ENCODE peak calls at places on chromosomes 11 and 22, in four cellular contexts. N is psoas muscle; Y is cardiac muscle cell; C is CD8-positive, alpha-beta T cell. I is an unnamed sample.

GRCh38 chr11:111792314-111792713 is 26.1 kb upstream of the PPP2R1B start:
- DNase-seq in N (no peak), Y (no peak), C (no peak), I (no peak)

GRCh38 chr11:91837649-91838330 is 386.8 kb upstream of the FAT3 start:
- DNase-seq in N (no peak), C (no peak), Y (no peak), I (no peak)

GRCh38 chr11:75667831-75668507 is 869 bp downstream of the MAP6 start:
- DNase-seq in C (no peak), Y (peak), N (peak), I (peak)

GRCh38 chr11:19276859-19277808 is 36.4 kb upstream of the E2F8 start:
- DNase-seq in N (no peak), Y (peak), C (no peak), I (no peak)

GRCh38 chr11:19690885-19691284 is 21.8 kb upstream of the NAV2 start:
- DNase-seq in N (no peak), C (no peak), Y (no peak), I (no peak)

GRCh38 chr11:67276821-67277230 is 10.6 kb downstream of the GRK2 start:
- DNase-seq in Y (peak), C (peak), N (peak), I (no peak)

GRCh38 chr11:113014731-113015455 is 53.7 kb downstream of the NCAM1 start:
- DNase-seq in N (peak), Y (peak), C (no peak), I (peak)

GRCh38 chr22:10778296-10778814 is 4749.6 kb upstream of the OR11H1 start:
- DNase-seq in C (no peak), N (no peak), Y (no peak), I (no peak)

GRCh38 chr11:102111787-102112653 is 1.8 kb downstream of the YAP1 start:
- DNase-seq in Y (peak), N (peak), C (no peak), I (no peak)

GRCh38 chr22:47042116-47042825 is 279.8 kb downstream of the TBC1D22A start:
- DNase-seq in N (peak), C (no peak), Y (no peak), I (no peak)

GRCh38 chr11:78325274-78325781 is 92.3 kb downstream of the GAB2 start:
- DNase-seq in Y (no peak), C (no peak), N (no peak), I (no peak)

GRCh38 chr11:72411623-72412532 is 22.5 kb downstream of the CLPB start:
- DNase-seq in Y (no peak), N (no peak), C (no peak), I (no peak)

GRCh38 chr11:56183459-56183858 is 7.0 kb downstream of the OR5J2 start:
- DNase-seq in C (no peak), Y (no peak), N (no peak), I (no peak)

GRCh38 chr11:129248618-129249017 is 56.5 kb upstream of the ARHGAP32 start:
- DNase-seq in C (no peak), Y (peak), N (no peak), I (no peak)

GRCh38 chr11:79623375-79623774 is 182.5 kb upstream of the TENM4 start:
- DNase-seq in C (no peak), Y (no peak), N (no peak), I (no peak)

GRCh38 chr11:57515332-57516060 is at the start of gene SLC43A1:
- DNase-seq in N (peak), Y (peak), C (peak), I (peak)

GRCh38 chr11:62171261-62171723 is 18.7 kb upstream of the SCGB1D1 start:
- DNase-seq in N (peak), Y (peak), C (peak), I (peak)

GRCh38 chr11:45154276-45154675 is 7.8 kb downstream of the PRDM11 start:
- DNase-seq in Y (no peak), N (no peak), C (peak), I (no peak)

GRCh38 chr11:112795142-112795815 is 165.9 kb upstream of the NCAM1 start:
- DNase-seq in N (peak), C (no peak), Y (peak), I (no peak)

GRCh38 chr11:75198278-75198948 is 42.2 kb upstream of the TPBGL start:
- DNase-seq in Y (no peak), N (no peak), C (no peak), I (no peak)

GRCh38 chr11:57459112-57460016 is 964 bp upstream of the RTN4RL2 start:
- DNase-seq in C (peak), N (no peak), Y (no peak), I (no peak)

GRCh38 chr11:35235944-35236666 is 97.1 kb downstream of the CD44 start:
- DNase-seq in Y (no peak), C (peak), N (no peak), I (no peak)

GRCh38 chr11:70747889-70748288 is 349.6 kb downstream of the CTTN start:
- DNase-seq in C (no peak), Y (no peak), N (no peak), I (no peak)

GRCh38 chr11:830295-831131 is 2.2 kb upstream of the CD151 start:
- DNase-seq in N (peak), C (peak), Y (peak), I (peak)

GRCh38 chr11:2630679-2631078 is 69.1 kb downstream of the KCNQ1OT1 start:
- DNase-seq in Y (no peak), N (no peak), C (no peak), I (no peak)
- H3K4me3 ChIP-seq in Y (no peak), N (no peak), C (no peak), I (no peak)

GRCh38 chr11:95349345-95349942 is 118.4 kb upstream of the SESN3 start:
- DNase-seq in Y (no peak), N (no peak), C (no peak), I (no peak)
- H3K4me3 ChIP-seq in Y (no peak), N (no peak), C (no peak), I (no peak)

DNA sequence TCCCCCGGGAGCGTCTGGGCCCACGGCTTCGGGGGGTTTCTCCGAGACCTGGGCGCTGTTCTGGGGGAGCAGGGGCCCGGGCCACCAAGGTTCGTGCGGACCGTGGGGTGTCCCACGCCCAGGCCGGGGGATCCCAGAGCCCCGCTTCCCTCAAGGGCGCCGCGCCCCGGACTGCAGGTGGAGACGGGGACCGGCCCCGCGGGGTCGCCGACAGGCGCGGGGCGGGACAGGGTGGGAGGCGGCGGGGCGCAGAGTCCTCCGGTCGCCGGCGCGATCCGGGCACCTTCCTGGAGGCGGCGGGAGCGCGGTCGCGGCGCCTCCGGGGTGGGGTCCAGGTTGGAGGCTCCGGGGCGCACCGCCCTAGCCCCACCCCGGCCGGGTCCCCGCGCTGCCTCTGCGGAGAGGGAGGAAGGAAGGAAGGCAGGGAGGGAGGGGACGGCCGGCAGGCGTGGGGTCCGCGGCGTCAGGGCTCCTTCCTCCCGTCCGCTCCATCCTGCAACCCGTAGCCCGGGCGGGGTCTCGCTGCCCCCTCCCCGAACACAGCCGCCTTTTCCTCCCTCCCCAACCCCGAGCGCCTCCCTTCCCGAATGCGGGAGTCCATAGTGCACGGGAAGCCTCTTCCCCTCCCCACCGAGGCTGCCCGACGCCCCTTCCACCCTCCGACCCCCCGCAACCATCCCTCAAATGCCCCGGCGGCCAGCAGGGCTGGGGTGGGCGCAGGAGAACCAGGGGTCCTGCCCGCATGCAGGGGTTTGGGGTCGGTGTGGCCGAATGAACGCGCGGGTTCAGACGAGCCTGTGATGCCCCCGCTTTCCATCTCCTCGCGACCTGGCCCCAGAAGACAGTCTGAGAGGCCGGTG is 4.3 kb upstream of the ZBED4 start:
- DNase-seq in N (no peak), Y (no peak), C (no peak), I (no peak)
- H3K4me3 ChIP-seq in N (peak), Y (peak), C (peak), I (peak)

GRCh38 chr22:28051091-28051786 is 132.2 kb upstream of the PITPNB start:
- DNase-seq in N (no peak), C (no peak), Y (no peak), I (no peak)
- H3K4me3 ChIP-seq in N (no peak), C (no peak), Y (no peak), I (no peak)

DNA sequence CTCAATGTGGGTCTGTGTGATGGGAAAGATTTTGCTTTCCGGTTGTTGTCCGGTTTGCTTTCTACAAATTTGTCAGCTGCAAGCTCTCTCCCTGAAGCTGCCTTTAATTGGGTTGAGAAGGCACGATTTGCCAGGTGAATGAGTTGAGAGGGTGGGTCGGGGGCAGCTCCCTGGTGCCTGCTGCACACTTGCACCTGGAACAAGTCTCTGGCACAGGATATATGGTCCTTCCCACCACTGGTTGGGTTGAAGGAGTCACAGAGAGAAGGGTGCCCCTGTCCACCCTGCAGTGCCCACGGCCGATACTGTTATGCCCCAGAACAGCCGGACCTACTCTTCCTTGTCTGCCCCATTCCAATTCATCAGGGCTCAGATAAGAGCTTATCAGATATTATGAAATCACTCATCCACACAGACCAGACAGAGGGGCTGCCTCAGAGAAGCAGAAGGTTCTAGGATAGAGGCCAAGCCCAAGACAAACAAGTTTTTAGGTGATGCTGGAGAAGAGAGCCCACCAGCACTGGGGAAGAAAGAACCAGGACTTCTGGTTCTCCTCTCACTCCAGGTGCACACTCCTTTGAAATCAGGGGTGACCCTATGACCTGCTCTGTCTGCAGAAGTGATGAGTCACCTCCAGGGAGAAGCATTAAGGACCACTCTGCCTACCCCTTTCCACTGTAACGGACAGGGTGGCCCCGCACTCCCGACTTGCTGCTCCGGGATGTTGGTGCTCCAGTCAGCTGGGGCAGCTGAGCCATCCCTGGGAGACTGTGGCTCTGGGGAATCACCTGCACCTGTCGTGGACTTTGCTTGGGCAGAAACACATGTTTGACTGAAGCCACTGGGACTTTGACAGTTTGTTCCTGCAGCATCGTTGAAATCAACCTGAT is 45.3 kb downstream of the RTL6 start:
- DNase-seq in N (no peak), C (peak), Y (no peak), I (no peak)
- H3K4me3 ChIP-seq in N (no peak), C (no peak), Y (no peak), I (no peak)

DNA sequence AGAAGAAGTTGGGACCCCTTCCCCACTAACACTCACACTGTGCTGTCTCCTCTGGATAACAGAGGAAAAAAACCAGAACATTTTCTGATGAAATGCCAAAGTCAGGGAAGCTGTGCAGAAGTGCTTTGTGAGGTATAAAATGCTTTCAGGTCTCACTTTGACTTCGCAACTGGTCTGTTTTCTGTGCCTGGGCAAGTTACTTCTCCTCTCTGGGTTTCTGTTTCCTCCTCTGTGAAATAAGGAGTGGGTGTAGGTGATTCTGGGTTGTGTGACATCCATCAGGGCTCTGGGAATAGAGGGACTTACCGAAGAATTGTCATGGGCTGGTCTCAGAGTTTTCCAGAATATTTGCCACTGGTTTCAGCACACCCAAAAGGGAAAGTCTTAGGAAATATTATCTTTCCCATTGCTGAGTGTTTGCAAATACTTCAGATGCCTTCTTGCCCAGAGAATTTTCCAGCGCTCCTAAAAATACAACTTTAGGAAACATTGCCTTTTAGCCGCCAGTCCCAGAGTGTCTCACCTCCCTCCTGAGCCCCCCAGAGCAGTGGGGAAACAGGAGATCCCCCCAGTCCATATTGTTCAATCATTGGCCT is 118.5 kb downstream of the KIAA1671 start:
- DNase-seq in N (no peak), C (no peak), Y (peak), I (no peak)
- H3K4me3 ChIP-seq in N (no peak), C (no peak), Y (no peak), I (no peak)

GRCh38 chr11:109864834-109865557 is 228.2 kb upstream of the ZC3H12C start:
- DNase-seq in Y (peak), N (no peak), C (no peak), I (no peak)

GRCh38 chr11:109865558-109866186 is 227.5 kb upstream of the ZC3H12C start:
- DNase-seq in N (no peak), Y (no peak), C (no peak), I (peak)

GRCh38 chr11:109869536-109869935 is 223.7 kb upstream of the ZC3H12C start:
- DNase-seq in Y (no peak), N (no peak), C (no peak), I (no peak)

GRCh38 chr11:109870313-109870712 is 222.9 kb upstream of the ZC3H12C start:
- DNase-seq in C (no peak), N (no peak), Y (no peak), I (no peak)

DNA sequence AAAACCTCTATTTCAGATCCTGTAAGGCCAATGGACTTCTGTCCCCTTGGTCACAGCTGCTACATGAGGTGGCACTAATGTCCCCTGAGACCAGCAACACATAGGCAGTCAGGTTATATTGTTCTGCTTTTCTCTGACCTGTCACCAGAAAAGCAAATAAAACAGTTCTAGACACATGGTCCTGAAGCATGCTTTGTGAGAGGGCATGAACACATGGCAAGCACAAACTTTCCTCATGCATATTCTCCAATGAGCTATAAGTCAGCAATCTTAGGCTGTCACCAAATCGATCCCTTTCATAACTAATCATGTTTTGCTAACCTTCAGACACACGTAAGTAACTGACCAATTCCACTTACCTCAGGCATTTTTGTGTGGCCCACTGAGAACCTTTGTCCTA is 225.4 kb upstream of the ZC3H12C start:
- DNase-seq in Y (no peak), C (no peak), N (no peak), I (no peak)
- H3K4me3 ChIP-seq in Y (no peak), C (no peak), N (no peak), I (no peak)

I was measured in left ventricle myocardium inferior.